ENCODE peak calls at places on chromosomes 5 and 9, in five cellular contexts. X is astrocyte of the spinal cord, I is PC-3, R is neuronal stem cell, Y is fibroblast of pulmonary artery. G is an unnamed sample.

GRCh38 chr9:124771021-124771866 is at the start of gene NR6A1:
- DNase-seq in X (peak; percentile 97), I (peak; percentile 94), R (peak; percentile 97), Y (peak; percentile 97), G (peak; percentile 96)

GRCh38 chr9:112360047-112360804 is 19.7 kb upstream of the HSDL2 start:
- DNase-seq in X (peak; percentile 59), I (peak; percentile 71), R (no peak), Y (peak; percentile 46), G (no peak)

GRCh38 chr9:113705938-113706519 is 170.1 kb upstream of the ZNF618 start:
- DNase-seq in X (no peak), I (no peak), R (no peak), Y (no peak), G (no peak)

GRCh38 chr9:5902377-5902776 is 11.7 kb downstream of the MLANA start:
- DNase-seq in X (no peak), I (no peak), R (no peak), Y (no peak), G (no peak)

GRCh38 chr5:68285857-68286611 is 70.5 kb downstream of the PIK3R1 start:
- DNase-seq in X (peak; percentile 75), I (peak; percentile 39), R (peak; percentile 24), Y (peak; percentile 76), G (no peak)

GRCh38 chr5:55234171-55234700 is 828 bp upstream of the CCNO start:
- DNase-seq in X (peak; percentile 38), I (peak; percentile 48), R (no peak), Y (no peak), G (no peak)

GRCh38 chr9:16873131-16873787 is 2.8 kb upstream of the BNC2 start:
- DNase-seq in X (peak; percentile 22), I (peak; percentile 39), R (no peak), Y (peak; percentile 54), G (no peak)

GRCh38 chr5:132813599-132814440 is 718 bp downstream of the SOWAHA start:
- DNase-seq in X (no peak), I (no peak), R (no peak), Y (no peak), G (peak; percentile 56)

GRCh38 chr5:130141689-130142320 is 237.5 kb downstream of the CHSY3 start:
- DNase-seq in X (peak; percentile 47), I (peak; percentile 55), R (no peak), Y (peak; percentile 69), G (no peak)

GRCh38 chr9:79382468-79382867 is 189.3 kb upstream of the TLE4 start:
- DNase-seq in X (no peak), I (no peak), R (no peak), Y (no peak), G (no peak)

GRCh38 chr5:38528162-38528703 is 28.2 kb downstream of the LIFR start:
- DNase-seq in X (no peak), I (no peak), R (no peak), Y (no peak), G (no peak)

GRCh38 chr5:113215401-113216060 is 219.3 kb downstream of the TSSK1B start:
- DNase-seq in X (peak; percentile 79), I (peak; percentile 74), R (no peak), Y (no peak), G (no peak)

GRCh38 chr5:168766038-168766700 is 187.0 kb upstream of the PANK3 start:
- DNase-seq in X (no peak), I (no peak), R (no peak), Y (no peak), G (no peak)

GRCh38 chr9:21696411-21696865 is 106.0 kb upstream of the MTAP start:
- DNase-seq in X (peak; percentile 29), I (no peak), R (no peak), Y (no peak), G (peak; percentile 9)

GRCh38 chr5:173499471-173500212 is 116.8 kb downstream of the BOD1 start:
- DNase-seq in X (no peak), I (no peak), R (no peak), Y (no peak), G (no peak)

GRCh38 chr5:110865400-110866094 is 126.7 kb downstream of the SLC25A46 start:
- DNase-seq in X (peak; percentile 13), I (peak; percentile 68), R (peak; percentile 37), Y (peak; percentile 67), G (no peak)

GRCh38 chr9:138009016-138009415 is 131.4 kb downstream of the CACNA1B start:
- DNase-seq in X (no peak), I (no peak), R (no peak), Y (no peak), G (no peak)

GRCh38 chr5:123091258-123091987 is 2.4 kb downstream of the PRDM6 start:
- DNase-seq in X (peak; percentile 77), I (no peak), R (no peak), Y (no peak), G (no peak)
- H3K4me3 ChIP-seq in X (no peak overlapping the region), I (no peak overlapping the region), R (no peak overlapping the region), Y (no peak overlapping the region), G (no peak overlapping the region)

GRCh38 chr5:80068775-80069174 is 33.6 kb downstream of the THBS4 start:
- DNase-seq in X (no peak), I (no peak), R (no peak), Y (no peak), G (no peak)

GRCh38 chr5:80069251-80069650 is 34.1 kb downstream of the THBS4 start:
- DNase-seq in X (no peak), I (no peak), R (no peak), Y (peak; percentile 4), G (no peak)

GRCh38 chr5:80070338-80071056 is 35.3 kb downstream of the THBS4 start:
- DNase-seq in X (no peak), I (no peak), R (no peak), Y (no peak), G (peak; percentile 25)

GRCh38 chr5:80071510-80072021 is 36.4 kb downstream of the THBS4 start:
- DNase-seq in X (no peak), I (no peak), R (no peak), Y (no peak), G (no peak)

GRCh38 chr5:80069918-80070318 is 34.8 kb downstream of the THBS4 start:
- DNase-seq in X (no peak), I (no peak), R (no peak), Y (peak; percentile 17), G (no peak)
- H3K4me3 ChIP-seq in X (no peak overlapping the region), I (no peak overlapping the region), R (no peak overlapping the region), Y (no peak overlapping the region), G (no peak overlapping the region)

GRCh38 chr5:141343953-141344463 is 379 bp downstream of the PCDHGA3 start:
- DNase-seq in X (no peak), I (no peak), R (no peak), Y (no peak), G (no peak)
- H3K4me3 ChIP-seq in X (peak overlapping the region; percentile 39), I (no peak overlapping the region), R (no peak overlapping the region), Y (peak overlapping the region; percentile 53), G (no peak overlapping the region)

GRCh38 chr9:108688051-108688450 is 167.7 kb downstream of the ACTL7B start:
- DNase-seq in X (no peak), I (no peak), R (no peak), Y (no peak), G (no peak)

GRCh38 chr9:108684288-108685025 is 171.3 kb downstream of the ACTL7B start:
- DNase-seq in X (no peak), I (no peak), R (no peak), Y (no peak), G (no peak)

GRCh38 chr9:108683245-108683644 is 172.5 kb downstream of the ACTL7B start:
- DNase-seq in X (no peak), I (no peak), R (no peak), Y (no peak), G (no peak)

GRCh38 chr9:108691614-108692013 is 164.2 kb downstream of the ACTL7B start:
- DNase-seq in X (no peak), I (peak; percentile 76), R (no peak), Y (no peak), G (no peak)

GRCh38 chr9:108687360-108687981 is 168.3 kb downstream of the ACTL7B start:
- DNase-seq in X (peak; percentile 29), I (no peak), R (no peak), Y (peak; percentile 54), G (no peak)
- H3K4me3 ChIP-seq in X (no peak overlapping the region), I (no peak overlapping the region), R (no peak overlapping the region), Y (no peak overlapping the region), G (no peak overlapping the region)

GRCh38 chr9:107749787-107750444 is 260.3 kb upstream of the KLF4 start:
- DNase-seq in X (peak; percentile 92), I (peak; percentile 84), R (no peak), Y (peak; percentile 95), G (no peak)
- H3K4me3 ChIP-seq in X (no peak overlapping the region), I (peak overlapping the region; percentile 53), R (no peak overlapping the region), Y (no peak overlapping the region), G (no peak overlapping the region)

G was measured in GM06990.